ENCODE peak calls at places on chromosomes 16 and 17, in eight cellular contexts. One of them, this sample, is unnamed.

GRCh38 chr16:84795338-84796053 is 24.3 kb upstream of the CRISPLD2 start:
- DNase-seq in progenitor cell of endocrine pancreas: no peak
- DNase-seq in cardiac fibroblast: peak
- DNase-seq in omental fat pad: no peak
- DNase-seq in stimulated activated CD8-positive, alpha-beta memory T cell treated with anti-CD3 and anti-CD28 coated beads, Interleukin-2, amount 100 ng/mL, for 1 hour: no peak
- DNase-seq in myocyte: peak
- DNase-seq in type B pancreatic cell: no peak
- DNase-seq in Karpas-422: no peak
- DNase-seq in this sample: peak

GRCh38 chr17:65794572-65794971 is 233.1 kb upstream of the AXIN2 start:
- DNase-seq in progenitor cell of endocrine pancreas: no peak
- DNase-seq in cardiac fibroblast: peak
- DNase-seq in omental fat pad: no peak
- DNase-seq in stimulated activated CD8-positive, alpha-beta memory T cell treated with anti-CD3 and anti-CD28 coated beads, Interleukin-2, amount 100 ng/mL, for 1 hour: no peak
- DNase-seq in myocyte: peak
- DNase-seq in type B pancreatic cell: no peak
- DNase-seq in Karpas-422: peak
- DNase-seq in this sample: peak

GRCh38 chr17:2400474-2400866 is 390 bp downstream of the MNT start:
- DNase-seq in progenitor cell of endocrine pancreas: peak
- DNase-seq in cardiac fibroblast: peak
- DNase-seq in omental fat pad: no peak
- DNase-seq in stimulated activated CD8-positive, alpha-beta memory T cell treated with anti-CD3 and anti-CD28 coated beads, Interleukin-2, amount 100 ng/mL, for 1 hour: peak
- DNase-seq in myocyte: peak
- DNase-seq in type B pancreatic cell: no peak
- DNase-seq in Karpas-422: peak
- DNase-seq in this sample: no peak

GRCh38 chr17:38602453-38602852 is 3.3 kb downstream of the SRCIN1 start:
- DNase-seq in progenitor cell of endocrine pancreas: no peak
- DNase-seq in cardiac fibroblast: no peak
- DNase-seq in omental fat pad: no peak
- DNase-seq in stimulated activated CD8-positive, alpha-beta memory T cell treated with anti-CD3 and anti-CD28 coated beads, Interleukin-2, amount 100 ng/mL, for 1 hour: no peak
- DNase-seq in myocyte: no peak
- DNase-seq in type B pancreatic cell: no peak
- DNase-seq in Karpas-422: peak
- DNase-seq in this sample: no peak

GRCh38 chr16:4653981-4654380 is 29.4 kb downstream of the MGRN1 start:
- DNase-seq in progenitor cell of endocrine pancreas: no peak
- DNase-seq in cardiac fibroblast: peak
- DNase-seq in omental fat pad: no peak
- DNase-seq in stimulated activated CD8-positive, alpha-beta memory T cell treated with anti-CD3 and anti-CD28 coated beads, Interleukin-2, amount 100 ng/mL, for 1 hour: no peak
- DNase-seq in myocyte: no peak
- DNase-seq in type B pancreatic cell: no peak
- DNase-seq in Karpas-422: no peak
- DNase-seq in this sample: no peak

GRCh38 chr16:55779391-55780094 is 53.4 kb downstream of the CES1 start:
- DNase-seq in progenitor cell of endocrine pancreas: no peak
- DNase-seq in cardiac fibroblast: no peak
- DNase-seq in omental fat pad: no peak
- DNase-seq in stimulated activated CD8-positive, alpha-beta memory T cell treated with anti-CD3 and anti-CD28 coated beads, Interleukin-2, amount 100 ng/mL, for 1 hour: no peak
- DNase-seq in myocyte: no peak
- DNase-seq in type B pancreatic cell: no peak
- DNase-seq in Karpas-422: no peak
- DNase-seq in this sample: no peak

GRCh38 chr16:88066234-88066633 is 115.0 kb downstream of the BANP start:
- DNase-seq in progenitor cell of endocrine pancreas: no peak
- DNase-seq in cardiac fibroblast: no peak
- DNase-seq in omental fat pad: no peak
- DNase-seq in stimulated activated CD8-positive, alpha-beta memory T cell treated with anti-CD3 and anti-CD28 coated beads, Interleukin-2, amount 100 ng/mL, for 1 hour: no peak
- DNase-seq in myocyte: no peak
- DNase-seq in type B pancreatic cell: no peak
- DNase-seq in Karpas-422: no peak
- DNase-seq in this sample: no peak

GRCh38 chr17:65472602-65473001 is 88.8 kb downstream of the AXIN2 start:
- DNase-seq in progenitor cell of endocrine pancreas: no peak
- DNase-seq in cardiac fibroblast: peak
- DNase-seq in omental fat pad: no peak
- DNase-seq in stimulated activated CD8-positive, alpha-beta memory T cell treated with anti-CD3 and anti-CD28 coated beads, Interleukin-2, amount 100 ng/mL, for 1 hour: no peak
- DNase-seq in myocyte: peak
- DNase-seq in type B pancreatic cell: no peak
- DNase-seq in Karpas-422: no peak
- DNase-seq in this sample: no peak

GRCh38 chr16:11585460-11586374 is 1.0 kb downstream of the LITAF start:
- DNase-seq in progenitor cell of endocrine pancreas: no peak
- DNase-seq in cardiac fibroblast: peak
- DNase-seq in omental fat pad: no peak
- DNase-seq in stimulated activated CD8-positive, alpha-beta memory T cell treated with anti-CD3 and anti-CD28 coated beads, Interleukin-2, amount 100 ng/mL, for 1 hour: no peak
- DNase-seq in myocyte: no peak
- DNase-seq in type B pancreatic cell: no peak
- DNase-seq in Karpas-422: peak
- DNase-seq in this sample: no peak

GRCh38 chr17:14693382-14693781 is 392.5 kb downstream of the HS3ST3B1 start:
- DNase-seq in progenitor cell of endocrine pancreas: no peak
- DNase-seq in cardiac fibroblast: no peak
- DNase-seq in omental fat pad: no peak
- DNase-seq in stimulated activated CD8-positive, alpha-beta memory T cell treated with anti-CD3 and anti-CD28 coated beads, Interleukin-2, amount 100 ng/mL, for 1 hour: no peak
- DNase-seq in myocyte: no peak
- DNase-seq in type B pancreatic cell: no peak
- DNase-seq in Karpas-422: no peak
- DNase-seq in this sample: no peak

GRCh38 chr17:49291929-49292328 is 61.3 kb upstream of the PHOSPHO1 start:
- DNase-seq in progenitor cell of endocrine pancreas: no peak
- DNase-seq in cardiac fibroblast: no peak
- DNase-seq in omental fat pad: no peak
- DNase-seq in stimulated activated CD8-positive, alpha-beta memory T cell treated with anti-CD3 and anti-CD28 coated beads, Interleukin-2, amount 100 ng/mL, for 1 hour: no peak
- DNase-seq in myocyte: no peak
- DNase-seq in type B pancreatic cell: no peak
- DNase-seq in Karpas-422: no peak
- DNase-seq in this sample: no peak

GRCh38 chr17:43898446-43898845 is 8.9 kb downstream of the MPP2 start:
- DNase-seq in progenitor cell of endocrine pancreas: no peak
- DNase-seq in cardiac fibroblast: no peak
- DNase-seq in omental fat pad: no peak
- DNase-seq in stimulated activated CD8-positive, alpha-beta memory T cell treated with anti-CD3 and anti-CD28 coated beads, Interleukin-2, amount 100 ng/mL, for 1 hour: no peak
- DNase-seq in myocyte: no peak
- DNase-seq in type B pancreatic cell: no peak
- DNase-seq in Karpas-422: no peak
- DNase-seq in this sample: no peak

GRCh38 chr16:14097182-14097951 is 26.2 kb downstream of the MRTFB start:
- DNase-seq in progenitor cell of endocrine pancreas: no peak
- DNase-seq in cardiac fibroblast: no peak
- DNase-seq in omental fat pad: no peak
- DNase-seq in stimulated activated CD8-positive, alpha-beta memory T cell treated with anti-CD3 and anti-CD28 coated beads, Interleukin-2, amount 100 ng/mL, for 1 hour: no peak
- DNase-seq in myocyte: no peak
- DNase-seq in type B pancreatic cell: no peak
- DNase-seq in Karpas-422: no peak
- DNase-seq in this sample: no peak

GRCh38 chr17:47733414-47734288 is 615 bp downstream of the TBX21 start:
- DNase-seq in progenitor cell of endocrine pancreas: no peak
- DNase-seq in cardiac fibroblast: no peak
- DNase-seq in omental fat pad: peak
- DNase-seq in stimulated activated CD8-positive, alpha-beta memory T cell treated with anti-CD3 and anti-CD28 coated beads, Interleukin-2, amount 100 ng/mL, for 1 hour: no peak
- DNase-seq in myocyte: no peak
- DNase-seq in type B pancreatic cell: no peak
- DNase-seq in Karpas-422: no peak
- DNase-seq in this sample: no peak

GRCh38 chr17:7856081-7856791 is 1.1 kb downstream of the NAA38 start:
- DNase-seq in progenitor cell of endocrine pancreas: no peak
- DNase-seq in cardiac fibroblast: peak
- DNase-seq in omental fat pad: no peak
- DNase-seq in stimulated activated CD8-positive, alpha-beta memory T cell treated with anti-CD3 and anti-CD28 coated beads, Interleukin-2, amount 100 ng/mL, for 1 hour: no peak
- DNase-seq in myocyte: peak
- DNase-seq in type B pancreatic cell: peak
- DNase-seq in Karpas-422: peak
- DNase-seq in this sample: no peak

GRCh38 chr17:44775136-44775837 is 16.5 kb downstream of the ADAM11 start:
- DNase-seq in progenitor cell of endocrine pancreas: peak
- DNase-seq in cardiac fibroblast: peak
- DNase-seq in omental fat pad: peak
- DNase-seq in stimulated activated CD8-positive, alpha-beta memory T cell treated with anti-CD3 and anti-CD28 coated beads, Interleukin-2, amount 100 ng/mL, for 1 hour: peak
- DNase-seq in myocyte: peak
- DNase-seq in type B pancreatic cell: peak
- DNase-seq in Karpas-422: peak
- DNase-seq in this sample: peak

GRCh38 chr17:69358688-69359596 is 32.0 kb upstream of the ABCA5 start:
- DNase-seq in progenitor cell of endocrine pancreas: no peak
- DNase-seq in cardiac fibroblast: no peak
- DNase-seq in omental fat pad: no peak
- DNase-seq in stimulated activated CD8-positive, alpha-beta memory T cell treated with anti-CD3 and anti-CD28 coated beads, Interleukin-2, amount 100 ng/mL, for 1 hour: no peak
- DNase-seq in myocyte: peak
- DNase-seq in type B pancreatic cell: no peak
- DNase-seq in Karpas-422: peak
- DNase-seq in this sample: no peak

GRCh38 chr17:31690118-31690517 is 168.9 kb downstream of the COPRS start:
- DNase-seq in progenitor cell of endocrine pancreas: no peak
- DNase-seq in cardiac fibroblast: no peak
- DNase-seq in omental fat pad: no peak
- DNase-seq in stimulated activated CD8-positive, alpha-beta memory T cell treated with anti-CD3 and anti-CD28 coated beads, Interleukin-2, amount 100 ng/mL, for 1 hour: no peak
- DNase-seq in myocyte: no peak
- DNase-seq in type B pancreatic cell: no peak
- DNase-seq in Karpas-422: no peak
- DNase-seq in this sample: no peak

GRCh38 chr16:73231969-73232554 is 184.1 kb upstream of the ZFHX3 start:
- DNase-seq in progenitor cell of endocrine pancreas: no peak
- DNase-seq in cardiac fibroblast: peak
- DNase-seq in omental fat pad: no peak
- DNase-seq in stimulated activated CD8-positive, alpha-beta memory T cell treated with anti-CD3 and anti-CD28 coated beads, Interleukin-2, amount 100 ng/mL, for 1 hour: no peak
- DNase-seq in myocyte: no peak
- DNase-seq in type B pancreatic cell: no peak
- DNase-seq in Karpas-422: no peak
- DNase-seq in this sample: no peak

GRCh38 chr16:31016018-31016417 is 5.6 kb upstream of the STX1B start:
- DNase-seq in progenitor cell of endocrine pancreas: no peak
- DNase-seq in cardiac fibroblast: no peak
- DNase-seq in omental fat pad: no peak
- DNase-seq in stimulated activated CD8-positive, alpha-beta memory T cell treated with anti-CD3 and anti-CD28 coated beads, Interleukin-2, amount 100 ng/mL, for 1 hour: no peak
- DNase-seq in myocyte: no peak
- DNase-seq in type B pancreatic cell: no peak
- DNase-seq in Karpas-422: no peak
- DNase-seq in this sample: no peak

GRCh38 chr17:850828-851759 is 68.9 kb downstream of the MRM3 start:
- DNase-seq in progenitor cell of endocrine pancreas: no peak
- DNase-seq in cardiac fibroblast: peak
- DNase-seq in omental fat pad: no peak
- DNase-seq in stimulated activated CD8-positive, alpha-beta memory T cell treated with anti-CD3 and anti-CD28 coated beads, Interleukin-2, amount 100 ng/mL, for 1 hour: no peak
- DNase-seq in myocyte: peak
- DNase-seq in type B pancreatic cell: no peak
- DNase-seq in Karpas-422: no peak
- DNase-seq in this sample: peak

GRCh38 chr17:49963626-49964538 is 5.1 kb upstream of the DLX4 start:
- DNase-seq in progenitor cell of endocrine pancreas: no peak
- DNase-seq in cardiac fibroblast: no peak
- DNase-seq in omental fat pad: no peak
- DNase-seq in stimulated activated CD8-positive, alpha-beta memory T cell treated with anti-CD3 and anti-CD28 coated beads, Interleukin-2, amount 100 ng/mL, for 1 hour: no peak
- DNase-seq in myocyte: no peak
- DNase-seq in type B pancreatic cell: no peak
- DNase-seq in Karpas-422: no peak
- DNase-seq in this sample: no peak

GRCh38 chr16:56349711-56350161 is 75.6 kb downstream of the AMFR start:
- DNase-seq in progenitor cell of endocrine pancreas: no peak
- DNase-seq in cardiac fibroblast: no peak
- DNase-seq in omental fat pad: no peak
- DNase-seq in stimulated activated CD8-positive, alpha-beta memory T cell treated with anti-CD3 and anti-CD28 coated beads, Interleukin-2, amount 100 ng/mL, for 1 hour: no peak
- DNase-seq in myocyte: no peak
- DNase-seq in type B pancreatic cell: no peak
- DNase-seq in Karpas-422: no peak
- DNase-seq in this sample: no peak